ENCODE peak calls at places on chromosomes 7 and 10, in nine cellular contexts. H is HFF-Myc, N is pancreas, P is kidney, U is spleen, W is tibial nerve, S is cardiac fibroblast, A is BJ, B is A673. L is an unnamed sample.

GRCh38 chr7:36440880-36441279 is 51.2 kb downstream of the ANLN start:
- DNase-seq in N (no peak), A (no peak), B (peak), U (no peak), S (peak), P (no peak), W (no peak), H (no peak), L (peak)

GRCh38 chr10:113958631-113959382 is 84.9 kb upstream of the ADRB1 start:
- DNase-seq in N (no peak), B (peak), U (no peak), P (peak), W (peak), A (peak), H (peak), S (peak), L (peak)

GRCh38 chr10:122715576-122715975 is 15.9 kb upstream of the C10orf120 start:
- DNase-seq in W (no peak), U (no peak), H (no peak), N (no peak), B (no peak), S (no peak), A (no peak), P (no peak), L (no peak)

GRCh38 chr7:28556036-28556435 is 143.7 kb downstream of the CREB5 start:
- DNase-seq in U (no peak), N (no peak), W (no peak), B (no peak), P (no peak), A (no peak), H (no peak), S (no peak), L (no peak)

GRCh38 chr7:901388-902154 is 25.2 kb downstream of the GET4 start:
- DNase-seq in N (peak), A (peak), U (peak), H (peak), S (peak), W (peak), B (peak), P (peak), L (peak)

GRCh38 chr7:46811529-46811928 is 770.4 kb downstream of the TNS3 start:
- DNase-seq in B (peak), U (no peak), N (no peak), H (peak), W (peak), S (peak), A (peak), P (peak), L (peak)

GRCh38 chr7:84783161-84783803 is 403.6 kb downstream of the SEMA3D start:
- DNase-seq in N (no peak), A (no peak), U (no peak), W (no peak), B (peak), P (no peak), S (peak), H (no peak), L (peak)

GRCh38 chr7:123367508-123368122 is 166.8 kb downstream of the IQUB start:
- DNase-seq in P (no peak), S (peak), W (no peak), U (no peak), B (peak), A (no peak), N (peak), H (peak), L (peak)

GRCh38 chr10:77872947-77873557 is 53.5 kb downstream of the DLG5 start:
- DNase-seq in W (no peak), P (no peak), U (peak), A (no peak), H (no peak), N (no peak), S (no peak), B (no peak), L (no peak)

GRCh38 chr10:116704926-116705325 is 37.4 kb downstream of the HSPA12A start:
- DNase-seq in A (no peak), N (peak), B (no peak), H (no peak), U (no peak), P (no peak), S (no peak), W (no peak), L (no peak)

GRCh38 chr10:29496341-29497162 is 138.2 kb downstream of the SVIL start:
- DNase-seq in B (peak), H (peak), N (peak), W (peak), A (no peak), S (peak), P (peak), U (peak), L (peak)

GRCh38 chr10:3452234-3452633 is 279.7 kb upstream of the PITRM1 start:
- DNase-seq in S (peak), A (peak), P (no peak), U (no peak), B (peak), W (no peak), N (no peak), H (peak), L (peak)

GRCh38 chr7:12647364-12648219 is 39.8 kb upstream of the ARL4A start:
- DNase-seq in H (no peak), S (no peak), U (no peak), W (no peak), P (no peak), A (no peak), N (no peak), B (no peak), L (peak)

GRCh38 chr10:112951349-112952281 is 1.6 kb downstream of the TCF7L2 start:
- DNase-seq in A (no peak), P (peak), W (peak), B (peak), H (no peak), S (peak), U (peak), N (peak), L (peak)

GRCh38 chr7:82699773-82700186 is 256.2 kb upstream of the CACNA2D1 start:
- DNase-seq in U (no peak), S (no peak), N (no peak), A (no peak), W (no peak), P (no peak), H (no peak), B (no peak), L (no peak)

GRCh38 chr7:133513608-133514007 is 260.7 kb downstream of the EXOC4 start:
- DNase-seq in H (no peak), S (peak), N (no peak), W (no peak), A (peak), B (no peak), U (no peak), P (no peak), L (peak)

GRCh38 chr10:109924947-109925620 is 1.8 kb upstream of the XPNPEP1 start:
- DNase-seq in A (no peak), W (no peak), H (no peak), P (no peak), B (no peak), N (no peak), S (no peak), U (no peak), L (no peak)

GRCh38 chr7:76310102-76310957 is 7.9 kb downstream of the HSPB1 start:
- DNase-seq in S (no peak), H (no peak), U (no peak), P (no peak), B (peak), A (no peak), W (no peak), N (peak), L (no peak)

GRCh38 chr7:28858206-28858605 is 99.9 kb downstream of the TRIL start:
- DNase-seq in P (no peak), W (no peak), N (no peak), A (no peak), U (no peak), S (peak), H (no peak), B (no peak), L (no peak)

GRCh38 chr7:134835463-134835823 is 56.0 kb downstream of the CALD1 start:
- DNase-seq in H (no peak), N (no peak), W (no peak), S (no peak), B (no peak), U (no peak), P (no peak), A (no peak), L (peak)

GRCh38 chr7:22651534-22652243 is 75.3 kb upstream of the IL6 start:
- DNase-seq in P (no peak), S (peak), U (no peak), A (no peak), H (peak), N (no peak), W (no peak), B (peak), L (no peak)

GRCh38 chr10:71511206-71511605 is 114.5 kb downstream of the CDH23 start:
- DNase-seq in B (no peak), N (no peak), P (no peak), S (no peak), H (no peak), W (no peak), U (peak), A (no peak), L (no peak)

GRCh38 chr7:34277016-34277800 is 371.9 kb downstream of the BMPER start:
- DNase-seq in W (no peak), U (no peak), P (no peak), H (no peak), N (no peak), A (no peak), B (peak), S (peak), L (no peak)

GRCh38 chr7:100632951-100633717 is 8.2 kb downstream of the TFR2 start:
- DNase-seq in N (peak), P (no peak), W (no peak), U (peak), S (peak), B (peak), H (no peak), A (no peak), L (peak)

GRCh38 chr7:11192506-11192905 is 218.8 kb downstream of the PHF14 start:
- DNase-seq in H (no peak), B (no peak), U (no peak), W (no peak), A (no peak), P (no peak), N (no peak), S (peak), L (peak)

GRCh38 chr7:130409722-130410072 is 29.4 kb downstream of the CPA1 start:
- DNase-seq in N (no peak), S (no peak), P (no peak), U (no peak), B (no peak), W (no peak), A (no peak), H (no peak), L (no peak)

GRCh38 chr10:62083868-62084267 is 182.4 kb downstream of the ARID5B start:
- DNase-seq in W (no peak), U (no peak), S (peak), N (peak), A (no peak), B (peak), P (no peak), H (no peak), L (peak)

GRCh38 chr7:33757050-33757449 is 148.3 kb upstream of the BMPER start:
- DNase-seq in W (no peak), U (no peak), P (no peak), N (no peak), A (no peak), S (no peak), B (no peak), H (no peak), L (peak)

DNA sequence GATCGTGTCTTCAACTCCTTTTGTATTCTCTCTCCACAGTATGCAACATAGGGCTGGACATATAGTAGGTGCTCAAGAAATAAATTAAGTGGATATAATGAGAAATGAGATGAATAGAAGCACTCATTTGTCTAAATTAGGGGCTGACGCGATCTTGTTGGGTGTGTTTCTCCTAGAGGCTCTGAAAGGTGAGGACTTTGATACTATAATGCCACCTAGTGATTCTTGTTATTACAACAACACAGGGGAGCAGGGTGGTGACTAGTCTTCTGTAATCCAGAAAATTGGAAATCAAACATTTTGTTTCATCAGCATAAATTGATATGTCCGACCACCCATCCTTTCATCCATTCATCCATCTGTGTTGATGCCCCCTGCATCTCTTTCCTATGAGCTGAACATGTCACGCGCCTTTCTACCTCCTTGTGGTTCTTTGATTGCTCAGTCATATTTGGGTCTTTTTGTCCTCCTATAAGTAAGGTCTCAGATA is 3.4 kb upstream of the CFAP58 start:
- DNase-seq in H (no peak), S (peak), P (no peak), N (no peak), A (no peak), B (peak), U (no peak), W (no peak), L (peak)
- TF ChIP-seq CTCF in H (peak), S (peak), P (peak), N (peak), A (peak), B (peak), U (peak), W (peak), L (peak)

GRCh38 chr7:157663061-157663863 is 326.5 kb downstream of the DNAJB6 start:
- DNase-seq in A (no peak), H (no peak), U (peak), S (no peak), N (no peak), P (peak), W (no peak), B (no peak), L (no peak)

GRCh38 chr7:157661611-157661975 is 324.8 kb downstream of the DNAJB6 start:
- DNase-seq in H (no peak), U (peak), N (no peak), W (no peak), S (no peak), P (peak), B (no peak), A (no peak), L (no peak)

GRCh38 chr7:157664034-157664433 is 327.2 kb downstream of the DNAJB6 start:
- DNase-seq in S (no peak), N (no peak), P (peak), U (peak), H (no peak), A (no peak), W (no peak), B (no peak), L (no peak)

GRCh38 chr7:157660971-157661610 is 324.3 kb downstream of the DNAJB6 start:
- DNase-seq in W (no peak), B (no peak), U (peak), P (peak), H (no peak), N (no peak), S (no peak), A (no peak), L (no peak)

DNA sequence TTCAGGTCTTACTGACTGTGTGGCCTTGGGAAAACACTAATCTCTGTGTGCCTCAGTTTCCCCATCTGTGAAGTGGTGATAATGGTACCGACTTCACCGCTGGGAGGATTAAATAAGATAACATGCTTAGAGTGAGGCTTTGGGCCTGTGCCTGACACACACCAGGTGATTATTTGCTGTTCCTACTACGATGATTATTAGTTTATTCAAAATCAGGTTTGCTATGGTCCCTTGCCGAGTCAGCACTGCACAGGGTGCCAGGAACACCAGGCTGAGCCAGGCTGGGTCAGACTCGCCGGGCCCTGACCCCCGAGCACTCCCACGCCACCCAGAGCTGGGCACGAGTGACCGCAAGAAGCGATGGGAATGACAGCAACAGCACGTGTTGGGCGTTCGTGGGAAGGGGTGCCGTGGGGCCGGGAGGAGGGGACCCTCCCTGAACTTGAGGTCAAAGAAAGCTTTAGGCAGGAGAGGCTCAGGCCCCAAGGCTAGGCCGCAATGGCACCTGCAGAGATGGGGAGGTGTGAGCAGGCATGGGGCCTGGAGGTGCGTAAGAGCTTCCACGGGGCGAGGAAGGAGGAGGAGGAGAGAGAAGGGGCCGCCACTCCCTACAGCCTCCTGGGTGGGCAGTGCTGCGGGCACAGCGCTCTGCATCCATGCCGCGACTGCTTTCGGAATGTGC is 325.4 kb downstream of the DNAJB6 start:
- DNase-seq in P (peak), S (no peak), W (no peak), N (no peak), B (no peak), H (no peak), U (peak), A (no peak), L (no peak)
- H3K4me3 ChIP-seq in P (no peak), S (no peak), W (no peak), N (no peak), B (no peak), H (no peak), U (no peak), A (no peak), L (no peak)

DNA sequence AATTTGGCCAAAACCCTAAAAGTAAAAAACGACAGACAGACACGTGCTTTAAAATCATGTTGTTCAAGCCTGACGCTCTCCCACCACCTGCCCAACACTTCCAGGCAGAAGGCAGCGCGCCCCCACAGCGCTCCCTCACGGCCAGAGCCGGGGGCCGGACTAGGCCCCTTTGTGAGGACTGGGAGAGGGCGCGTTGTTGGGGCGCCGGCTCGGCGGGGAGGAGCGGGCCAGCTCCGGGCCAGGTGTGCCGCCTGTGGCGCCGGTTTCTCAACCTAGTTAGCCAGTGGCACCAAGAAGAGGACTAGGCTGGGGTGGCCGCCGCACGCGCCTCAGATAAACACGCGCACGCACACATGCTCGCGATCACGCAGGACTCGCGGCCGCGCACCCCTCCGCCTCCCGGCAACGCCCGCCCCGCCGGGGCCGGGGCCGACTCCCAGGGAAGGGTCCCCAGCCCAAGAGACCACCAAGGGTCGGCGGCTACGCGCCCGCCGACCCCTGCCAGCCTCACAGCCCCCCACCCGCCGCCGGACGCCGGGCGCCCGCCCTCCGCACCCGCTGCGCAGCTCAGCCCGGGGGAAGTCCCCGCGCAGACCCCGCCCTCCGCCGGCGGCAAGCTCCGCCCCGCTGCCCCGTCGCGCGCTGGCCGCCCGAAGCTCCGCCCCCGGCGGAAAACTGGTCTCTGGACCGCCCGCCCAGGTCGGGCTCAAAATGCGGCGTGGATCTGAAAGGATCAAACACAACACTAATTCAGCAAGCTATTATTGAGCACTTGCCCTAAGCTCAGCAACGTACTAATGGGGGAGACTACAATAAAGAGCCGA is at the start of gene IMMP2L:
- DNase-seq in U (peak), A (no peak), H (peak), S (peak), B (peak), W (peak), N (peak), P (peak), L (peak)
- TF ChIP-seq CTCF in U (no peak), A (peak), H (peak), S (peak), B (peak), W (no peak), N (peak), P (no peak), L (peak)

DNA sequence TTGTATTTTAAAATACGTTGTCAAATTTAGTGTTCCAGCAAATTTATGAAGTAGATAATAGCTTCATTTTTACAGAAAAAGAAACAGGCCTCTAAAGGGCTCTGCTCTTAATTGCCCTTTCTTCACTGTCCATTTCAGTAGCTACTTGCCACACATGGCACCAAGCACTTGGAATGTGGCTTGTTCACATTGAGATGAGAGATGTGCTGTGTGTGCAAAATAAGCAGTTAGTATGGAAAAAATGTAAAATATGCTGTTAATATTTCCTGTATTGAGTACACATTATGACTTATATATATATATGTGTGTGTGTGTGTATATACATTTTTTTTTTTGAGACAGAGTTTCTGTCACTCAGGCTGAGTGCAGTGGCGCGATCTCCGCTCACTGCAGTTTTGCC is 19.5 kb downstream of the RBM33 start:
- DNase-seq in A (no peak), N (no peak), P (no peak), S (no peak), U (no peak), W (no peak), H (no peak), B (no peak), L (no peak)
- H3K4me3 ChIP-seq in A (no peak), N (no peak), P (no peak), S (no peak), U (no peak), W (no peak), H (no peak), B (no peak), L (no peak)

DNA sequence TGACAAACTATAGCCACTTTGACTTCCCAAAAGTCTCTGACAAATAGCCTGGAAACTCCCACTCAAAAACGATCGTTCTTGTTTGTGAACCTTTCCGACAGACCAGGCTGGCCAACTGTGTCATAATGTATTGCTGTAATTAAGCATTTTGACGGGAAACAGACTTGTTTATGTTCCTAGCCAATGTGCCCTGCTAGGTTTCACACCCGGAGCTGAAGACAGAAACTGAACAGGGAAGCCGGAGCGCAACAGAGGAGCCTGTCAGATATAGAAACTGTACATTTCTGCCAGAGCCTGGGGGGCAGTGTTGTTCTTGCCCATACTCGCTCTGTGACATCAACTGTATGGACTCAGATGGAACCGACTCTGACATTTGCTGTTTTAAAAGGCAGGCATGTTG is 55.3 kb upstream of the C7orf33 start:
- DNase-seq in S (peak), P (no peak), B (no peak), H (no peak), W (no peak), N (no peak), U (peak), A (no peak), L (peak)
- TF ChIP-seq CTCF in S (no peak), P (no peak), B (peak), H (no peak), W (no peak), N (no peak), U (no peak), A (no peak), L (no peak)

GRCh38 chr10:34773617-34774261 is 41.4 kb downstream of the PARD3 start:
- DNase-seq in W (no peak), U (no peak), N (no peak), P (no peak), B (no peak), A (no peak), S (no peak), H (no peak), L (no peak)

GRCh38 chr10:34769941-34770340 is 45.2 kb downstream of the PARD3 start:
- DNase-seq in A (no peak), N (no peak), W (no peak), B (no peak), H (no peak), S (no peak), U (no peak), P (no peak), L (no peak)

GRCh38 chr10:34771106-34771505 is 44.0 kb downstream of the PARD3 start:
- DNase-seq in P (no peak), B (no peak), H (no peak), A (no peak), S (no peak), N (no peak), U (no peak), W (no peak), L (no peak)

GRCh38 chr10:34776090-34776690 is 38.9 kb downstream of the PARD3 start:
- DNase-seq in P (no peak), U (no peak), H (no peak), B (peak), A (no peak), N (no peak), S (peak), W (no peak), L (peak)

GRCh38 chr10:34775044-34775637 is 40.0 kb downstream of the PARD3 start:
- DNase-seq in N (no peak), H (no peak), W (no peak), P (no peak), B (no peak), U (no peak), S (no peak), A (no peak), L (no peak)
- H3K4me3 ChIP-seq in N (no peak), H (no peak), W (no peak), P (no peak), B (no peak), U (no peak), S (no peak), A (no peak), L (no peak)

L was measured in fibroblast of villous mesenchyme.